ENCODE peak calls at places on chromosomes 11 and 22, in ten cellular contexts. K is sciatic nerve; V is IMR-90; G is mucosa of descending colon; H is heart left ventricle; S is left lobe of liver; X is omental fat pad; Z is RWPE2; C is left cardiac atrium; P is activated CD4-positive, alpha-beta T cell treated with anti-CD3 and anti-CD28 coated beads for 36 hours. Y is an unnamed sample.

GRCh38 chr11:126088999-126089398 is 26.3 kb upstream of the CDON start:
- ATAC-seq in K (no peak), V (no peak), G (no peak), H (no peak), S (peak), X (no peak), Z (no peak), C (no peak), P (no peak), Y (no peak)

GRCh38 chr11:16791494-16791961 is 53.1 kb downstream of the C11orf58 start:
- ATAC-seq in K (peak), V (peak), G (peak), H (peak), S (no peak), X (peak), Z (peak), C (peak), P (peak), Y (peak)

GRCh38 chr22:35155403-35156025 is 89.6 kb downstream of the ISX start:
- ATAC-seq in K (no peak), V (no peak), G (no peak), H (no peak), S (no peak), X (no peak), Z (no peak), C (no peak), P (no peak), Y (no peak)

GRCh38 chr11:106087815-106088435 is 10.5 kb downstream of the AASDHPPT start:
- ATAC-seq in K (peak), V (peak), G (peak), H (no peak), S (peak), X (no peak), Z (peak), C (peak), P (no peak), Y (no peak)

GRCh38 chr11:68330700-68331337 is 18.4 kb downstream of the LRP5 start:
- ATAC-seq in K (no peak), V (no peak), G (peak), H (peak), S (no peak), X (no peak), Z (no peak), C (peak), P (peak), Y (no peak)

GRCh38 chr11:6486938-6487337 is 5.6 kb downstream of the TIMM10B start:
- ATAC-seq in K (no peak), V (no peak), G (no peak), H (no peak), S (no peak), X (no peak), Z (no peak), C (no peak), P (no peak), Y (no peak)

GRCh38 chr11:117823941-117824420 is 563 bp downstream of the FXYD2 start:
- ATAC-seq in K (peak), V (no peak), G (no peak), H (peak), S (peak), X (peak), Z (no peak), C (peak), P (no peak), Y (peak)

GRCh38 chr11:1442807-1443366 is 43.7 kb downstream of the MOB2 start:
- ATAC-seq in K (no peak), V (no peak), G (no peak), H (no peak), S (no peak), X (no peak), Z (no peak), C (no peak), P (no peak), Y (no peak)

GRCh38 chr22:36317658-36318271 is 64.8 kb downstream of the APOL1 start:
- ATAC-seq in K (no peak), V (no peak), G (peak), H (no peak), S (peak), X (no peak), Z (peak), C (no peak), P (no peak), Y (peak)

GRCh38 chr22:26681395-26681821 is 24.0 kb downstream of the MIAT start:
- ATAC-seq in K (peak), V (peak), G (no peak), H (no peak), S (no peak), X (no peak), Z (peak), C (no peak), P (no peak), Y (no peak)

GRCh38 chr11:118634435-118635236 is 27.2 kb downstream of the PHLDB1 start:
- ATAC-seq in K (peak), V (peak), G (peak), H (peak), S (peak), X (peak), Z (peak), C (peak), P (peak), Y (peak)

GRCh38 chr11:122342089-122342749 is 226.2 kb upstream of the BLID start:
- ATAC-seq in K (no peak), V (no peak), G (no peak), H (no peak), S (no peak), X (peak), Z (peak), C (no peak), P (no peak), Y (no peak)

GRCh38 chr11:43942651-43943356 is 367 bp downstream of the C11orf96 start:
- ATAC-seq in K (no peak), V (peak), G (no peak), H (peak), S (peak), X (no peak), Z (peak), C (peak), P (no peak), Y (peak)

GRCh38 chr11:135073870-135074269 is 661.8 kb upstream of the B3GAT1 start:
- ATAC-seq in K (no peak), V (no peak), G (no peak), H (peak), S (no peak), X (peak), Z (no peak), C (no peak), P (no peak), Y (no peak)

GRCh38 chr11:85656777-85657176 is 8.2 kb downstream of the CREBZF start:
- ATAC-seq in K (no peak), V (no peak), G (no peak), H (no peak), S (no peak), X (no peak), Z (no peak), C (no peak), P (peak), Y (no peak)

GRCh38 chr11:46100670-46101069 is 20.6 kb downstream of the PHF21A start:
- ATAC-seq in K (no peak), V (no peak), G (peak), H (no peak), S (no peak), X (no peak), Z (no peak), C (no peak), P (no peak), Y (no peak)

GRCh38 chr22:19204640-19205039 is 26.1 kb upstream of the SLC25A1 start:
- ATAC-seq in K (no peak), V (no peak), G (peak), H (no peak), S (no peak), X (no peak), Z (no peak), C (no peak), P (no peak), Y (no peak)

GRCh38 chr11:111941963-111942362 is 4.8 kb downstream of the DIXDC1 start:
- ATAC-seq in K (no peak), V (no peak), G (peak), H (peak), S (no peak), X (no peak), Z (peak), C (peak), P (no peak), Y (no peak)

GRCh38 chr22:20524004-20524481 is 16.6 kb downstream of the MED15 start:
- ATAC-seq in K (no peak), V (no peak), G (peak), H (no peak), S (peak), X (peak), Z (peak), C (no peak), P (peak), Y (no peak)

GRCh38 chr11:70747889-70748288 is 349.6 kb downstream of the CTTN start:
- ATAC-seq in K (no peak), V (no peak), G (no peak), H (no peak), S (no peak), X (no peak), Z (no peak), C (no peak), P (no peak), Y (no peak)

GRCh38 chr11:67997460-67997921 is 6.4 kb downstream of the UNC93B1 start:
- ATAC-seq in K (peak), V (no peak), G (peak), H (peak), S (no peak), X (no peak), Z (no peak), C (peak), P (no peak), Y (no peak)

GRCh38 chr11:4480577-4481539 is 1.6 kb upstream of the OR52K1 start:
- ATAC-seq in K (no peak), V (no peak), G (no peak), H (no peak), S (no peak), X (no peak), Z (peak), C (no peak), P (peak), Y (no peak)

GRCh38 chr11:12356944-12357655 is 20.3 kb upstream of the PARVA start:
- ATAC-seq in K (no peak), V (no peak), G (no peak), H (no peak), S (no peak), X (no peak), Z (no peak), C (no peak), P (no peak), Y (no peak)

GRCh38 chr11:87422566-87422965 is 384.8 kb downstream of the TMEM135 start:
- ATAC-seq in K (no peak), V (no peak), G (no peak), H (no peak), S (no peak), X (no peak), Z (peak), C (no peak), P (no peak), Y (no peak)

GRCh38 chr11:61114913-61115312 is 12.6 kb downstream of the CD5 start:
- ATAC-seq in K (no peak), V (no peak), G (no peak), H (no peak), S (no peak), X (no peak), Z (no peak), C (no peak), P (no peak), Y (no peak)

GRCh38 chr11:88544656-88545280 is 207.2 kb upstream of the CTSC start:
- ATAC-seq in K (no peak), V (no peak), G (no peak), H (no peak), S (no peak), X (no peak), Z (no peak), C (no peak), P (peak), Y (no peak)

GRCh38 chr11:13745165-13745564 is 76.7 kb downstream of the FAR1 start:
- ATAC-seq in K (no peak), V (no peak), G (no peak), H (peak), S (no peak), X (no peak), Z (peak), C (no peak), P (no peak), Y (no peak)